ENCODE peak calls at places on chromosomes 12 and 14, in nine cellular contexts. Z is WTC11; W is hepatocyte; J is astrocyte; C is CD8-positive, alpha-beta T cell; O is RWPE1; I is activated CD8-positive, alpha-beta T cell treated with anti-CD3 and anti-CD28 coated beads for 36 hours; A is AG10803; F is breast epithelium. R is an unnamed sample.

GRCh38 chr12:88854260-88854659 is 274.0 kb upstream of the KITLG start:
- DNase-seq in F (no peak), A (peak), W (peak), C (no peak), J (peak), I (no peak), Z (no peak), O (peak), R (no peak)

GRCh38 chr12:106675651-106676435 is 93.0 kb downstream of the RFX4 start:
- DNase-seq in O (no peak), J (no peak), F (no peak), Z (no peak), W (no peak), I (no peak), A (no peak), C (no peak), R (peak)

GRCh38 chr14:65243766-65244442 is 141.6 kb upstream of the MAX start:
- DNase-seq in O (no peak), J (no peak), F (no peak), A (peak), C (no peak), W (peak), Z (no peak), I (peak), R (no peak)

GRCh38 chr14:40909906-40910305 is 696.8 kb upstream of the LRFN5 start:
- DNase-seq in A (no peak), C (no peak), W (no peak), J (no peak), I (no peak), O (no peak), Z (no peak), F (no peak), R (no peak)

GRCh38 chr12:25806271-25806670 is 152.2 kb upstream of the RASSF8 start:
- DNase-seq in O (no peak), F (no peak), Z (no peak), C (no peak), J (peak), A (no peak), W (no peak), I (peak), R (no peak)

GRCh38 chr14:30252800-30253425 is 306.0 kb upstream of the G2E3 start:
- DNase-seq in C (no peak), I (no peak), Z (no peak), O (no peak), A (peak), W (no peak), J (peak), F (no peak), R (no peak)

GRCh38 chr12:64587447-64587846 is 22.8 kb upstream of the RASSF3 start:
- DNase-seq in J (no peak), O (no peak), A (no peak), I (no peak), F (no peak), Z (no peak), W (no peak), C (no peak), R (no peak)

GRCh38 chr12:122886851-122887816 is 8.8 kb downstream of the VPS37B start:
- DNase-seq in F (no peak), Z (no peak), C (no peak), J (peak), A (no peak), W (peak), I (peak), O (peak), R (no peak)

GRCh38 chr14:93090826-93091583 is 24.7 kb downstream of the ITPK1 start:
- DNase-seq in O (no peak), C (no peak), F (no peak), A (peak), Z (no peak), I (no peak), W (no peak), J (no peak), R (no peak)

GRCh38 chr12:114681149-114681849 is 2.7 kb downstream of the TBX3 start:
- DNase-seq in O (no peak), W (no peak), C (no peak), Z (no peak), A (peak), F (no peak), J (peak), I (no peak), R (no peak)

GRCh38 chr12:102851246-102851645 is 65.8 kb downstream of the PAH start:
- DNase-seq in I (no peak), C (no peak), O (no peak), A (no peak), J (no peak), W (no peak), F (no peak), Z (no peak), R (no peak)

GRCh38 chr12:41634096-41634495 is 446.0 kb downstream of the PDZRN4 start:
- DNase-seq in Z (no peak), O (no peak), C (no peak), F (no peak), I (no peak), W (no peak), J (no peak), A (no peak), R (no peak)

GRCh38 chr14:65738339-65738738 is 325.8 kb downstream of the FUT8 start:
- DNase-seq in O (no peak), W (no peak), C (no peak), Z (no peak), J (no peak), F (no peak), A (no peak), I (no peak), R (no peak)

GRCh38 chr14:24427537-24428508 is 1.6 kb downstream of the CBLN3 start:
- DNase-seq in I (no peak), A (no peak), F (no peak), W (no peak), O (no peak), J (no peak), C (no peak), Z (no peak), R (no peak)

GRCh38 chr12:105084251-105085250 is at the start of gene ALDH1L2:
- DNase-seq in I (peak), C (peak), J (peak), W (peak), Z (peak), A (peak), F (peak), O (peak), R (peak)

GRCh38 chr12:80946591-80946990 is 8.9 kb upstream of the LIN7A start:
- DNase-seq in Z (no peak), O (no peak), W (no peak), F (no peak), C (no peak), J (peak), A (peak), I (no peak), R (no peak)

GRCh38 chr14:33952541-33952940 is 1.7 kb upstream of the EGLN3 start:
- DNase-seq in Z (no peak), W (no peak), F (no peak), I (no peak), O (no peak), A (no peak), J (no peak), C (no peak), R (no peak)

GRCh38 chr14:76922599-76922998 is 96.4 kb downstream of the LRRC74A start:
- DNase-seq in W (peak), J (peak), I (peak), Z (no peak), O (no peak), C (no peak), A (peak), F (no peak), R (no peak)

GRCh38 chr12:52630104-52630500 is 11.7 kb upstream of the KRT73 start:
- DNase-seq in O (no peak), I (no peak), A (no peak), F (peak), C (peak), W (no peak), J (no peak), Z (no peak), R (peak)

DNA sequence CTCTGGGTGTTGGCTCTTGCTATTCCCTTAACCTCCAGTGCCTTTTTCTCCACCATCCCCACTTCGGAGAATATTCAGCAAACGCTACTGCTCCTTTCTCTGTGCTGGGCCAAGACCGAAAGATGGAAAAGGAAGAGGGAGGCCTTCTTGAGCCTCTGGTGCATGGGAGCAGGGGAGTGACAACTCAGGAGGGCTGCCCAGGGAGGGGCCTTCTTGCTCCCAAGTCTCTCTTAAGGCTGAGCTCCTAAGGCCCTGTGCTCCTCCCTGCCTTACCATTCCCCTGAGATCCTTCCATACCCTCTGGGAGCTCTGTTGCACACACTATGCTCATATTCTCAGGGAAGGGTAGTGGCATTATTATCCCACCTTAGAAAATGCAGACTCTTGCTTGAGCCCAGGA is 34.9 kb downstream of the SH2B3 start:
- DNase-seq in J (no peak), I (no peak), W (no peak), Z (peak), O (no peak), F (no peak), C (no peak), A (no peak), R (no peak)
- TF ChIP-seq CTCF in J (no peak), I (no peak), W (no peak), Z (no peak), O (no peak), F (no peak), C (no peak), A (no peak), R (no peak)

GRCh38 chr14:20823859-20824258 is 21.2 kb upstream of the RNASE1 start:
- DNase-seq in F (no peak), O (no peak), I (no peak), A (no peak), W (no peak), J (no peak), C (no peak), Z (no peak), R (no peak)

GRCh38 chr14:20820063-20820904 is 17.6 kb upstream of the RNASE1 start:
- DNase-seq in O (no peak), J (no peak), C (no peak), Z (peak), W (no peak), I (peak), F (no peak), A (no peak), R (no peak)

GRCh38 chr14:20818861-20819260 is 16.2 kb upstream of the RNASE1 start:
- DNase-seq in W (no peak), I (no peak), C (no peak), Z (peak), J (no peak), F (no peak), O (no peak), A (no peak), R (no peak)
- TF ChIP-seq CTCF in W (no peak), I (no peak), C (no peak), Z (no peak), J (no peak), F (no peak), O (no peak), A (no peak), R (no peak)

GRCh38 chr12:100993916-100994315 is 199.3 kb downstream of the ANO4 start:
- DNase-seq in O (no peak), A (no peak), J (no peak), Z (no peak), C (no peak), I (no peak), F (no peak), W (no peak), R (no peak)
- TF ChIP-seq CTCF in O (no peak), A (no peak), J (no peak), Z (no peak), C (no peak), I (no peak), F (no peak), W (no peak), R (no peak)

GRCh38 chr14:46580941-46581671 is 70.5 kb downstream of the RPL10L start:
- DNase-seq in Z (peak), I (peak), F (no peak), O (no peak), J (peak), C (no peak), A (no peak), W (peak), R (no peak)
- TF ChIP-seq CTCF in Z (peak), I (peak), F (no peak), O (peak), J (peak), C (no peak), A (no peak), W (peak), R (peak)

GRCh38 chr12:57993834-57994233 is 52.5 kb downstream of the ATP23 start:
- DNase-seq in O (peak), F (no peak), A (no peak), C (no peak), Z (no peak), W (no peak), I (no peak), J (no peak), R (no peak)

GRCh38 chr12:57990241-57990883 is 49.0 kb downstream of the ATP23 start:
- DNase-seq in F (no peak), A (no peak), I (no peak), Z (no peak), O (no peak), W (no peak), C (no peak), J (no peak), R (no peak)

GRCh38 chr12:57989837-57990236 is 48.5 kb downstream of the ATP23 start:
- DNase-seq in W (no peak), C (no peak), J (no peak), A (no peak), F (no peak), I (no peak), O (no peak), Z (no peak), R (no peak)

GRCh38 chr12:57992001-57992400 is 50.6 kb downstream of the ATP23 start:
- DNase-seq in Z (no peak), W (no peak), C (no peak), A (no peak), I (no peak), O (no peak), J (no peak), F (no peak), R (no peak)

GRCh38 chr12:57993030-57993429 is 51.7 kb downstream of the ATP23 start:
- DNase-seq in F (no peak), C (no peak), Z (no peak), W (no peak), O (no peak), I (no peak), J (no peak), A (peak), R (no peak)
- TF ChIP-seq CTCF in F (no peak), C (no peak), Z (no peak), W (peak), O (no peak), I (no peak), J (no peak), A (peak), R (peak)

R was measured in osteocyte.